ENCODE peak calls at places on chromosomes 5 and 9, in four cellular contexts. G, W, B and H are unnamed samples.

GRCh38 chr5:7364226-7364875 is 31.6 kb upstream of the ADCY2 start:
- DNase-seq in G (no peak), W (no peak), B (peak; percentile 61), H (no peak)

GRCh38 chr5:125036494-125036893 is 290.1 kb upstream of the ZNF608 start:
- DNase-seq in G (no peak), W (no peak), B (no peak), H (no peak)

GRCh38 chr9:120212153-120212852 is 367.7 kb downstream of the CDK5RAP2 start:
- DNase-seq in G (no peak), W (no peak), B (no peak), H (no peak)

GRCh38 chr5:132525299-132525724 is 18.0 kb downstream of the IL5 start:
- DNase-seq in G (no peak), W (no peak), B (no peak), H (no peak)

GRCh38 chr9:85158512-85158911 is 489.0 kb downstream of the NTRK2 start:
- DNase-seq in G (no peak), W (no peak), B (no peak), H (no peak)

GRCh38 chr5:145531038-145531734 is 304.0 kb downstream of the PRELID2 start:
- DNase-seq in G (no peak), W (no peak), B (peak; percentile 84), H (peak; percentile 94)

GRCh38 chr9:13431137-13431536 is 151.6 kb upstream of the MPDZ start:
- DNase-seq in G (no peak), W (no peak), B (no peak), H (no peak)

GRCh38 chr9:70413427-70413797 is 1.0 kb downstream of the KLF9 start:
- DNase-seq in G (no peak), W (no peak), B (no peak), H (no peak)

GRCh38 chr5:139967353-139967752 is 75.7 kb downstream of the NRG2 start:
- DNase-seq in G (no peak), W (no peak), B (no peak), H (no peak)

GRCh38 chr9:114396558-114397218 is 8.9 kb upstream of the AKNA start:
- DNase-seq in G (no peak), W (peak; percentile 64), B (no peak), H (peak; percentile 75)

GRCh38 chr9:126984969-126985368 is 70.4 kb downstream of the RALGPS1 start:
- DNase-seq in G (no peak), W (no peak), B (no peak), H (no peak)

GRCh38 chr5:129445379-129445778 is 14.7 kb upstream of the ADAMTS19 start:
- DNase-seq in G (no peak), W (no peak), B (no peak), H (no peak)

GRCh38 chr5:67095346-67095871 is 101.2 kb downstream of the CD180 start:
- DNase-seq in G (no peak), W (peak; percentile 92), B (peak; percentile 23), H (peak; percentile 42)

GRCh38 chr5:35438786-35439185 is 178.9 kb upstream of the SPEF2 start:
- DNase-seq in G (no peak), W (no peak), B (peak; percentile 10), H (peak; percentile 4)

GRCh38 chr5:86971034-86971511 is 296.6 kb upstream of the RASA1 start:
- DNase-seq in G (no peak), W (no peak), B (peak; percentile 8), H (peak; percentile 47)

GRCh38 chr9:103839197-103839596 is 254.9 kb upstream of the SMC2 start:
- DNase-seq in G (no peak), W (no peak), B (no peak), H (no peak)

GRCh38 chr5:19208397-19208796 is 779.6 kb downstream of the CDH18 start:
- DNase-seq in G (no peak), W (no peak), B (no peak), H (no peak)

GRCh38 chr9:114799441-114799840 is 6.4 kb downstream of the TNFSF15 start:
- DNase-seq in G (peak; percentile 57), W (no peak), B (no peak), H (peak; percentile 14)

GRCh38 chr9:79581794-79582193 is 10.0 kb downstream of the TLE4 start:
- DNase-seq in G (no peak), W (no peak), B (peak; percentile 94), H (peak; percentile 89)

GRCh38 chr5:125526940-125527339 is 780.5 kb upstream of the ZNF608 start:
- DNase-seq in G (no peak), W (no peak), B (peak; percentile 53), H (no peak)

GRCh38 chr5:84403773-84404172 is 19.1 kb upstream of the EDIL3 start:
- DNase-seq in G (no peak), W (no peak), B (peak; percentile 99), H (no peak)

GRCh38 chr5:67165524-67166459 is 30.8 kb downstream of the CD180 start:
- DNase-seq in G (peak; percentile 54), W (peak; percentile 92), B (peak; percentile 56), H (peak; percentile 41)

GRCh38 chr9:107175039-107175438 is 108.0 kb upstream of the RAD23B start:
- DNase-seq in G (no peak), W (peak; percentile 60), B (no peak), H (peak; percentile 35)

GRCh38 chr5:79878721-79879336 is 112.2 kb downstream of the MTX3 start:
- DNase-seq in G (peak; percentile 18), W (no peak), B (no peak), H (peak; percentile 15)

GRCh38 chr5:32229586-32229985 is 55.5 kb upstream of the GOLPH3 start:
- DNase-seq in G (no peak), W (no peak), B (no peak), H (no peak)

GRCh38 chr5:61675015-61675692 is 343.1 kb downstream of the ZSWIM6 start:
- DNase-seq in G (peak; percentile 18), W (no peak), B (no peak), H (no peak)

GRCh38 chr5:72144762-72145161 is 37.5 kb downstream of the MAP1B start:
- DNase-seq in G (no peak), W (no peak), B (no peak), H (no peak)

GRCh38 chr5:126208691-126209090 is 214.5 kb upstream of the GRAMD2B start:
- DNase-seq in G (no peak), W (no peak), B (no peak), H (no peak)

GRCh38 chr9:129627556-129628492 is 1.9 kb downstream of the NTMT1 start:
- DNase-seq in G (no peak), W (no peak), B (peak; percentile 12), H (peak; percentile 84)

GRCh38 chr5:163489055-163489744 is 16.2 kb upstream of the MAT2B start:
- DNase-seq in G (no peak), W (no peak), B (no peak), H (peak; percentile 60)

GRCh38 chr5:124236366-124237231 is 509.8 kb downstream of the ZNF608 start:
- DNase-seq in G (no peak), W (no peak), B (no peak), H (no peak)

GRCh38 chr9:108282872-108283271 is 572.9 kb downstream of the ACTL7B start:
- DNase-seq in G (peak; percentile 3), W (no peak), B (no peak), H (no peak)

GRCh38 chr5:14176888-14177287 is 33.7 kb downstream of the TRIO start:
- DNase-seq in G (no peak), W (no peak), B (no peak), H (no peak)

GRCh38 chr9:136769710-136770191 is 5.4 kb upstream of the LCN15 start:
- DNase-seq in G (peak; percentile 35), W (no peak), B (no peak), H (no peak)

GRCh38 chr9:125183054-125183453 is 6.5 kb downstream of the PPP6C start:
- DNase-seq in G (no peak), W (no peak), B (peak; percentile 63), H (peak; percentile 79)

GRCh38 chr5:131677115-131677514 is 42.1 kb upstream of the RAPGEF6 start:
- DNase-seq in G (no peak), W (no peak), B (peak; percentile 8), H (no peak)

GRCh38 chr5:56402273-56403223 is 169.4 kb upstream of the ANKRD55 start:
- DNase-seq in G (no peak), W (no peak), B (peak; percentile 13), H (no peak)